ENCODE peak calls at places on chromosomes 1 and 21, in seven cellular contexts. O, Y, L, Q, M, S and B are unnamed samples.

GRCh38 chr1:154410185-154410827 is 5.2 kb downstream of the IL6R start:
- DNase-seq in O (no peak), Y (no peak), L (no peak), Q (no peak), M (no peak), S (no peak), B (no peak)

GRCh38 chr1:6108937-6109636 is 63.4 kb downstream of the KCNAB2 start:
- DNase-seq in O (no peak), Y (no peak), L (no peak), Q (no peak), M (no peak), S (no peak), B (peak)

GRCh38 chr1:52585474-52585873 is 16.7 kb upstream of the GPX7 start:
- DNase-seq in O (no peak), Y (no peak), L (no peak), Q (no peak), M (no peak), S (no peak), B (no peak)

GRCh38 chr1:37434292-37434907 is 40.0 kb upstream of the ZC3H12A start:
- DNase-seq in O (peak), Y (peak), L (peak), Q (peak), M (peak), S (peak), B (peak)

GRCh38 chr1:168085401-168085872 is 51.3 kb downstream of the GPR161 start:
- DNase-seq in O (peak), Y (no peak), L (no peak), Q (peak), M (peak), S (no peak), B (no peak)

GRCh38 chr21:31252611-31253010 is 91.5 kb downstream of the TIAM1 start:
- DNase-seq in O (no peak), Y (no peak), L (no peak), Q (no peak), M (no peak), S (no peak), B (no peak)

GRCh38 chr21:37380349-37381323 is 14.1 kb downstream of the DYRK1A start:
- DNase-seq in O (no peak), Y (no peak), L (no peak), Q (no peak), M (peak), S (no peak), B (no peak)

GRCh38 chr1:99558539-99558938 is 87.4 kb upstream of the PALMD start:
- DNase-seq in O (no peak), Y (no peak), L (no peak), Q (no peak), M (no peak), S (no peak), B (no peak)

GRCh38 chr1:183548136-183548535 is 42.1 kb downstream of the NCF2 start:
- DNase-seq in O (no peak), Y (no peak), L (no peak), Q (no peak), M (no peak), S (no peak), B (peak)

GRCh38 chr1:32114420-32114819 is 6.6 kb downstream of the KPNA6 start:
- DNase-seq in O (no peak), Y (no peak), L (no peak), Q (no peak), M (no peak), S (no peak), B (no peak)

GRCh38 chr21:33025471-33026298 is at the start of gene OLIG2:
- DNase-seq in O (no peak), Y (no peak), L (peak), Q (peak), M (no peak), S (no peak), B (peak)